ENCODE peak calls at places on chromosomes 16 and 17, in eight cellular contexts. N, E, F, K, D, T, C and M are unnamed samples.

GRCh38 chr17:67488161-67488560 is 111.1 kb downstream of the PITPNC1 start:
- DNase-seq in F (no peak), C (no peak), D (no peak), E (no peak), N (no peak), K (no peak), T (no peak), M (no peak)

GRCh38 chr16:11670171-11671131 is 2.2 kb downstream of the SNN start:
- DNase-seq in T (no peak), E (no peak), D (no peak), F (peak), N (no peak), C (no peak), K (no peak), M (no peak)

GRCh38 chr17:10102817-10103216 is 95.6 kb downstream of the GAS7 start:
- DNase-seq in C (no peak), T (no peak), E (no peak), D (no peak), K (no peak), F (no peak), N (no peak), M (no peak)

GRCh38 chr16:85424260-85425060 is 188.7 kb upstream of the GSE1 start:
- DNase-seq in D (no peak), K (no peak), N (no peak), F (no peak), C (no peak), T (no peak), E (no peak), M (no peak)

GRCh38 chr17:61461967-61462733 is 9.9 kb downstream of the TBX4 start:
- DNase-seq in N (no peak), E (no peak), C (peak), T (peak), D (no peak), F (no peak), K (peak), M (no peak)

GRCh38 chr16:25823891-25824290 is 132.1 kb downstream of the HS3ST4 start:
- DNase-seq in F (no peak), E (no peak), C (no peak), N (no peak), T (no peak), D (no peak), K (no peak), M (no peak)

GRCh38 chr17:6435968-6436367 is 1.0 kb upstream of the AIPL1 start:
- DNase-seq in E (peak), T (peak), K (peak), F (no peak), N (peak), C (peak), D (peak), M (no peak)

GRCh38 chr16:12819126-12820117 is 15.7 kb upstream of the CPPED1 start:
- DNase-seq in C (peak), E (peak), N (peak), T (peak), D (peak), K (peak), F (peak), M (peak)

GRCh38 chr17:17028059-17028877 is 14.0 kb upstream of the MPRIP start:
- DNase-seq in N (peak), D (peak), K (peak), E (no peak), T (peak), F (no peak), C (peak), M (no peak)

GRCh38 chr17:31274252-31274651 is 22.8 kb downstream of the OMG start:
- DNase-seq in T (peak), F (no peak), K (no peak), C (no peak), N (no peak), E (no peak), D (no peak), M (peak)

GRCh38 chr16:87761020-87761506 is 4.7 kb downstream of the KLHDC4 start:
- DNase-seq in F (no peak), C (no peak), E (no peak), N (no peak), T (no peak), K (no peak), D (no peak), M (no peak)

GRCh38 chr16:87762620-87763019 is 3.2 kb downstream of the KLHDC4 start:
- DNase-seq in E (no peak), T (no peak), D (no peak), K (no peak), N (no peak), C (no peak), F (no peak), M (no peak)

GRCh38 chr16:87764600-87765472 is 950 bp downstream of the KLHDC4 start:
- DNase-seq in C (no peak), K (no peak), D (peak), T (no peak), F (no peak), N (no peak), E (no peak), M (no peak)

GRCh38 chr16:87765473-87765775 is 362 bp downstream of the KLHDC4 start:
- DNase-seq in K (peak), N (no peak), E (no peak), F (no peak), T (no peak), D (no peak), C (peak), M (peak)

GRCh38 chr16:87762071-87762571 is 3.7 kb downstream of the KLHDC4 start:
- DNase-seq in C (no peak), D (no peak), E (no peak), T (no peak), K (no peak), N (no peak), F (no peak), M (no peak)
- TF ChIP-seq REST in C (no peak), D (no peak), E (no peak), T (no peak), K (no peak), N (no peak), F (no peak), M (no peak)

GRCh38 chr16:58032710-58033293 is 7.2 kb downstream of the MMP15 start:
- DNase-seq in C (peak), K (no peak), T (no peak), D (no peak), E (no peak), F (no peak), N (no peak), M (no peak)
- TF ChIP-seq REST in C (no peak), K (no peak), T (no peak), D (no peak), E (no peak), F (no peak), N (no peak), M (no peak)

DNA sequence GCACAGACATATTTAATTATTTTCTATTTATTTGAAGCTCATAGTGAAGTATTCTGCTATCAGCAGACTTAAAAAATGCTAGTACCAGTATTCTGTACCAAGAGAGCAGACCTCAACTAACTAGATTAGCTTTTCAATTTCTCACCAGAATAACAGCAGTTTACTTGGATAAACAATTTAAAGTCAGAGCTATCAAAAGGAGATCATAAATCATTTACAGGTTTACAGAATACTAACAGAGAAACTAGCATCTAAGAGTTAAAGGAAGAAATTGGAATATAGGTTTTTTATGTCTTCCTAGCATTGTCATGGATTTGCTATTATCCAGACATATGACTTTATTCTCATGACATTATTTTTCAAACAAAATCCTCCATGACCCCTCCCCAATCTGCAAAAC is 3.4 kb downstream of the SPOP start:
- DNase-seq in T (no peak), K (no peak), N (no peak), C (no peak), F (no peak), E (no peak), D (no peak), M (no peak)
- TF ChIP-seq REST in T (no peak), K (no peak), N (no peak), C (no peak), F (no peak), E (no peak), D (no peak), M (no peak)

GRCh38 chr17:52648995-52649394 is 490.5 kb upstream of the CA10 start:
- DNase-seq in D (no peak), K (no peak), T (no peak), E (no peak), F (no peak), C (no peak), N (no peak), M (no peak)
- TF ChIP-seq REST in D (no peak), K (no peak), T (no peak), E (no peak), F (no peak), C (no peak), N (no peak), M (no peak)

DNA sequence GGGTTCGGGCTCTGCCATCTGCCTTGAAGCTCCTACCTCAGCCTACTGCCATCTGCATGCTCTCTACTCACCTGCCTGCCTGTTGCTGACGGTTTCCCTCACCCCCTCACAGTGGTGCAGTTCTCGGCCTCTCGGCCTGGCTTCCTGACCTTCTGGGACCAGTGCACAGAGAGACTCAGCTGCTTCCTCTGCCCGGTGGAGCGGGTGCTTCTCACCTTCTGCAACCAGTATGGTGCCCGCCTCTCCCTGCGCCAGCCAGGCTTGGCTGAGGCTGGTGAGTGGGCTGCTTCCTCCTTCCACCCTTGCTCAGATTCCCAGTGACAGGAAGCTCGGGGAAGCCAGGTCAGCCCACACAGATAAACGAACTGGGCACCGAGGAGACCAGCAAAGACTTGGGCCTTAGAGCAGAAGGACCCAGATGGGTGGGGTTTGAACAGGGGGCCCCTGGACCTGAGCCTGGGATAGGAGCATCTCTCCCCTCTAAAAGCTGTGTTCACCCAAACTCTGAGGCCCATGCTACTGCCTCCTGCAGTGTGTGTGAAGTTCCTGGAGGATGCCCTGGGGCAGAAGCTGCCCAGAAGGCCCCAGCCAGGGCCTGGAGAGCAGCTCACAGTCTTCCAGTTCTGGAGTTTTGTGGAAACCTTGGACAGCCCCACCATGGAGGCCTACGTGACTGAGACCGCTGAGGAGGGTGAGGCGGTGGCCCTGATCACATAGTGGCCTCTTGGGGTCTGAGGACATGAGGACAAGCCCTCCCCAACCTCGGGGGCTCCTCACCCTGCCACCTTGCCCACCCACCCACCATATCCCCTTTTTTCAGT is 16.4 kb downstream of the RIPOR1 start:
- DNase-seq in F (no peak), T (no peak), D (no peak), E (no peak), C (no peak), K (no peak), N (no peak), M (no peak)
- TF ChIP-seq REST in F (no peak), T (no peak), D (no peak), E (no peak), C (no peak), K (no peak), N (no peak), M (no peak)